ENCODE peak calls at places on chromosomes 2 and 18, in ten cellular contexts. Z, W, P, K, J, B, C, M, Q and T are unnamed samples.

GRCh38 chr2:177264209-177264538 is 353 bp downstream of the NFE2L2 start:
- DNase-seq in B (no peak), M (peak), W (peak), Q (no peak), C (peak), Z (no peak), K (peak), J (no peak), P (peak), T (no peak)

GRCh38 chr2:237660381-237660900 is 33.1 kb downstream of the LRRFIP1 start:
- DNase-seq in Q (no peak), W (no peak), B (no peak), Z (no peak), J (no peak), K (no peak), C (no peak), P (no peak), M (no peak), T (no peak)

GRCh38 chr2:37570773-37571570 is 100.5 kb downstream of the CDC42EP3 start:
- DNase-seq in M (peak), Q (no peak), C (peak), B (peak), P (peak), Z (no peak), K (no peak), J (no peak), W (peak), T (peak)

GRCh38 chr2:134550566-134551164 is 168.1 kb downstream of the TMEM163 start:
- DNase-seq in C (no peak), B (no peak), P (no peak), Z (no peak), M (no peak), Q (no peak), W (peak), J (no peak), K (no peak), T (no peak)

GRCh38 chr18:79167526-79168190 is 98.5 kb downstream of the ATP9B start:
- DNase-seq in P (no peak), B (no peak), M (no peak), Z (no peak), J (no peak), Q (no peak), W (no peak), C (no peak), K (no peak), T (no peak)

GRCh38 chr2:209788925-209789324 is 17.3 kb downstream of the UNC80 start:
- DNase-seq in B (no peak), Q (no peak), C (no peak), J (no peak), Z (no peak), W (no peak), K (no peak), M (no peak), P (no peak), T (no peak)

GRCh38 chr2:173239644-173240043 is 115.0 kb upstream of the CDCA7 start:
- DNase-seq in P (peak), J (no peak), K (no peak), M (no peak), B (peak), Q (no peak), W (no peak), Z (no peak), C (no peak), T (no peak)

GRCh38 chr2:204507636-204508035 is 37.6 kb upstream of the PARD3B start:
- DNase-seq in P (no peak), B (no peak), Z (no peak), C (no peak), Q (no peak), M (no peak), W (no peak), J (no peak), K (no peak), T (no peak)

GRCh38 chr2:21007129-21008013 is 36.5 kb downstream of the APOB start:
- DNase-seq in C (no peak), B (no peak), P (no peak), J (no peak), W (no peak), Q (no peak), K (no peak), Z (no peak), M (no peak), T (no peak)

GRCh38 chr2:165582409-165582808 is 112.9 kb downstream of the CSRNP3 start:
- DNase-seq in B (no peak), Z (no peak), K (no peak), C (no peak), J (no peak), M (peak), Q (no peak), W (no peak), P (no peak), T (no peak)

GRCh38 chr2:176001281-176001902 is 675 bp downstream of the LNPK start:
- DNase-seq in K (peak), W (peak), C (peak), Q (peak), P (peak), J (peak), B (peak), Z (peak), M (peak), T (peak)

GRCh38 chr2:133362061-133362476 is 206.2 kb downstream of the NCKAP5 start:
- DNase-seq in Q (no peak), B (no peak), P (peak), Z (no peak), J (peak), M (peak), C (peak), K (no peak), W (no peak), T (peak)

GRCh38 chr18:43161528-43161927 is 46.0 kb upstream of the RIT2 start:
- DNase-seq in Q (no peak), Z (no peak), K (no peak), W (no peak), C (no peak), P (peak), B (no peak), M (peak), J (no peak), T (no peak)

GRCh38 chr2:145383961-145384360 is 864.0 kb upstream of the ZEB2 start:
- DNase-seq in W (no peak), B (no peak), P (no peak), Q (no peak), J (no peak), Z (no peak), M (no peak), K (no peak), C (no peak), T (peak)

GRCh38 chr2:124652099-124652498 is 627.0 kb downstream of the CNTNAP5 start:
- DNase-seq in Q (no peak), K (no peak), W (no peak), C (no peak), J (no peak), P (no peak), M (no peak), Z (no peak), B (no peak), T (no peak)

GRCh38 chr2:86017901-86018896 is 87.5 kb downstream of the POLR1A start:
- DNase-seq in K (no peak), Q (no peak), J (peak), P (peak), B (no peak), W (no peak), Z (peak), M (no peak), C (no peak), T (no peak)

GRCh38 chr2:129400825-129401224 is 578.6 kb upstream of the RAB6C start:
- DNase-seq in C (no peak), J (no peak), Q (no peak), K (no peak), P (no peak), Z (no peak), M (no peak), B (no peak), W (peak), T (no peak)

GRCh38 chr18:9536354-9537152 is 61.2 kb downstream of the RALBP1 start:
- DNase-seq in J (peak), B (no peak), P (peak), C (no peak), Z (no peak), K (no peak), Q (no peak), W (no peak), M (no peak), T (peak)

GRCh38 chr2:51120754-51121280 is 88.9 kb upstream of the NRXN1 start:
- DNase-seq in J (no peak), P (peak), Z (no peak), K (no peak), C (no peak), B (no peak), W (no peak), M (no peak), Q (no peak), T (no peak)

GRCh38 chr2:169005080-169005598 is 26.0 kb downstream of the ABCB11 start:
- DNase-seq in Q (no peak), B (no peak), M (no peak), J (no peak), K (no peak), P (no peak), C (no peak), W (no peak), Z (no peak), T (no peak)

GRCh38 chr2:174138161-174138560 is 110.2 kb downstream of the OLA1 start:
- DNase-seq in J (no peak), P (no peak), M (peak), Q (peak), W (no peak), C (peak), K (no peak), Z (no peak), B (no peak), T (no peak)

GRCh38 chr2:191441761-191442160 is 196.6 kb downstream of the MYO1B start:
- DNase-seq in C (no peak), P (peak), W (peak), K (no peak), J (no peak), B (no peak), M (peak), Z (no peak), Q (no peak), T (peak)

GRCh38 chr18:25830787-25831186 is 259.6 kb downstream of the SS18 start:
- DNase-seq in B (no peak), M (peak), W (no peak), C (no peak), Z (no peak), Q (no peak), P (peak), J (no peak), K (no peak), T (peak)

DNA sequence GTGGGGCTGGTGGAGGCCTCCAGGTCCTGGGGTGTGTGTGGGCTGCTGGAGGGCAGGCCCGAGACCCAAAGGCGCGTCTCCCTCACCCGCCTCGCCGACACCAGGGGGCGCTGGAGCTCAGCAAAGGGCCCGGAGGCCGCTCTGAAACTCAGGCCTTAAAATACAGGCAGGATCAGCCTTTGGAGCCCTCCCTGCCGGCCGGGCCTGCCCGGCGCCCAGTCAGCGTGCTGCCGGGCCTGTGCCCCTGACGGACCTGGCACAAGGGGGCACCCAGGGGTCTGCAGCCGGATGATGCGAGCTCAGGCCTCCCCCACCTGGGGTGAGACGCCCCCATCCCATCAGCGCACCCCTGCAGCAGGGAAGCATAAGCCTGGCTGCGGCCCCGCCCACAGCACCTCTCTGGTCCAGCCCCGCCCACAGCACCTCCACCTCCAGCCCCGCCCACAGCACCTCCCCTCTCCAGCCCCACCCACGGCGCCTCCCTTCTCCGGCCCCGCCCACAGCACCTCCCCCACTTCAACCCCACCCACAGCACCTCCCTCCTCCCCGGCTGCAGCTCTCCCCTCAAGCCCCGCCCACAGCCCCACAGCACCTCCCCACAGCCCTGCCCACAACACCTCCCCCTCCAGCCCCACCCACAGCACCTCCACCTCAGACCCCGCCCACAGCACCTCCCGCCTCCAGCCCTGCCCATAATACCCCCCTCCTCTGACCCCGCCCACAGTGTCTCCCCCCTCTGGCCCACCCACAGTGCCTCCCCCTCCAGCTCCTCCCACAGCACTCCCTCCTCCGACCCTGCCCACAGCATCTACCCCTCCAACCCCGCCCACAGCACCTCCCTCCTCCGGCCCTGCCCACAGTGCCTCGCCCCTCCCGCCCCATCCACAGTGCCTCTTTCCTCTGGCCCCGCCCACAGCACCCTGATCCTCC is 92.8 kb upstream of the OTOS start:
- DNase-seq in Z (peak), J (peak), M (peak), B (peak), P (peak), C (peak), K (peak), W (peak), Q (peak), T (peak)
- TF ChIP-seq CTCF in Z (peak), J (peak), M (peak), B (peak), P (peak), C (peak), K (peak), W (peak), Q (peak), T (peak)

DNA sequence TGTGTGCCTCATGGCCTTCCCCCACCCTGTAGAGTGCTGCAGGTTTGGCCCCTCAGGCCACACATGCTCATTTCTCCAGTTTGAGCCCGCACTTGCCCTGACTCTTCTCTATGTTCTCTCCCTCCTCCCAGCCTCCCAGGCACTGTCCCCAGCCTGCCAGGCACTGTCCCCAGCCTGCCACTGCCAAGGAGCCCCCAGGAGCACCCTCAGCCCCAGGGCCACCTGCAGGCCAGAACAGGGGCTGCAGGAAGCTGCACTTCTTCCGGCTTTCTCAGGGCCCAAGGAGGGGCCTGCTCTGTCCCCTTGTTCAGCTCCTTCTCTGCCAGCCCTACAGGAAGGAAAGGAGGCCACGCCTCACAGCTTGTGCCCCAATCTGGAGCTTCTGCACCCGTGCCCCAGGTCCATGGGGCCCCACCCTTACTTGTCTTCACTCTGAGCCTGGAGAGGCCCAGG is 31.6 kb downstream of the CYP26B1 start:
- DNase-seq in P (no peak), Z (peak), M (no peak), W (peak), C (peak), B (no peak), J (no peak), K (no peak), Q (peak), T (no peak)
- TF ChIP-seq CTCF in P (peak), Z (no peak), M (peak), W (peak), C (peak), B (no peak), J (peak), K (no peak), Q (peak), T (peak)

DNA sequence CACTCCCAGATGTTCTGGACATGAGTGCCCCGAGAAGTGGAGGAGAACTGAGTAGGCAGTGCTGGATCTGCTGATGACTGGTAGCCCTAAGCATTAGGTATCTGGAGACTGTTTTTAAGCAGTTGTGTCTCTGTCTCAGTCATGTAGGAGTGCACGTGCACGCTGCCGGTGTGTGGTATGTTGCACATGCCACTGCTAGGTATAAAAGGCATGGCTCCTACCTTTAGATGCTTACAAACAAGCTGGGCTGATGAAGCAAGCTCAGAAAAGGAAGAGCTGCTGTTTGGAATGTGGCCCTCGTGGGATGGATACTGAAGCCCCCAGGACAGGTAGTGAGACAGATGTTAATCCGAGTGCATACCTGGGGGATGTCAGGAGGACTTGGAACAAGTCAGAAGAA is 49.1 kb downstream of the HK2 start:
- DNase-seq in M (no peak), K (no peak), W (no peak), P (no peak), J (no peak), Z (no peak), C (no peak), B (no peak), Q (no peak), T (no peak)
- TF ChIP-seq CTCF in M (no peak), K (no peak), W (no peak), P (no peak), J (no peak), Z (no peak), C (no peak), B (no peak), Q (no peak), T (no peak)

GRCh38 chr18:3367491-3368091 is 82.4 kb upstream of the TGIF1 start:
- DNase-seq in P (peak), W (no peak), Z (no peak), B (no peak), J (peak), C (no peak), K (no peak), M (peak), Q (no peak), T (no peak)
- TF ChIP-seq CTCF in P (no peak), W (no peak), Z (no peak), B (no peak), J (no peak), C (no peak), K (no peak), M (no peak), Q (no peak), T (no peak)

GRCh38 chr2:100818606-100819364 is 1.2 kb upstream of the NPAS2 start:
- DNase-seq in Z (peak), Q (peak), W (peak), J (peak), C (peak), M (peak), B (peak), P (peak), K (peak), T (peak)
- TF ChIP-seq CTCF in Z (no peak), Q (peak), W (peak), J (peak), C (peak), M (peak), B (no peak), P (peak), K (peak), T (peak)

GRCh38 chr2:68745006-68745405 is 10.4 kb downstream of the ARHGAP25 start:
- DNase-seq in J (no peak), C (no peak), K (no peak), B (no peak), Z (no peak), M (no peak), W (no peak), P (no peak), Q (no peak), T (no peak)
- TF ChIP-seq CTCF in J (no peak), C (no peak), K (no peak), B (no peak), Z (no peak), M (no peak), W (no peak), P (no peak), Q (no peak), T (no peak)

DNA sequence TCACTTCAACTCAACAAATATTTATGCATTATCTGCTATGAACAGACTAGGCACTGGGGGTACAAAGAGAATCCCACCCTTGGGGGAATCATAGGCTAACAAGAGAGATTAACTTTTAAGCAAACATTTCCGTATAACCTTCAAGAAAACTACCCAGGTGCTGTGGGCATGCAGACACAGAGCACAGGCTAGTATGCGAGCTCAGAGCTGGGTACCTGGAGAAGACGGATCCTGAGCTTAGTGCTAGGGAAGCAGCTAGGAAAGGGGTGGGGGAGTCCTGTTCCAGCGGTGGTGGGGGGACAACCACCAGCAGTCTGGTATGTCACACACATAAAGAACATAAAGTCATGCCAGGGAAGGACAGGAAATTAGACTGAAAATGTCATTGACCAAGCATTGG is 17.5 kb upstream of the DSG3 start:
- DNase-seq in W (no peak), M (no peak), K (no peak), Z (no peak), B (no peak), Q (no peak), C (no peak), J (no peak), P (no peak), T (no peak)
- TF ChIP-seq CTCF in W (no peak), M (no peak), K (no peak), Z (no peak), B (no peak), Q (no peak), C (no peak), J (no peak), P (no peak), T (no peak)

DNA sequence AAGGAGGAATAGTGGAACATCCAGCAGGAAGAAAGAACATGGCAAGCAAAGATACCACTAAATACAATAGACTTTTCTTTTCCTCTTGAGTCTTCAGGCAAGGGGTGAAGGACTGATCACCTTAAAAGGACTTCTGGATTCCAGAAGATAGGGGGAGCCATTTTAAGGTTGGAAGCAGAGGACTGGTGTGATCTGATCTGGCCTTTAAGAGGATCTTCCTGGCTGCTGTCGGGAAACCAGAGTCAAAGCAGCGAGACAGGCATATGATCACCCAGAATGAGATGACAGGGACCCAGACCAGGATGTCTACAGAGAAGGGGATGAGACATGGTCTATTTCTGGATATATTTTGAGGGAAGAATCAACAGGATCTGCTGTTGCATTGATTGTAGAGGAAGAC is 558.0 kb downstream of the STK39 start:
- DNase-seq in J (no peak), B (no peak), M (no peak), Q (peak), K (no peak), P (no peak), C (peak), Z (no peak), W (no peak), T (no peak)
- TF ChIP-seq CTCF in J (no peak), B (no peak), M (peak), Q (peak), K (peak), P (no peak), C (no peak), Z (no peak), W (peak), T (no peak)

DNA sequence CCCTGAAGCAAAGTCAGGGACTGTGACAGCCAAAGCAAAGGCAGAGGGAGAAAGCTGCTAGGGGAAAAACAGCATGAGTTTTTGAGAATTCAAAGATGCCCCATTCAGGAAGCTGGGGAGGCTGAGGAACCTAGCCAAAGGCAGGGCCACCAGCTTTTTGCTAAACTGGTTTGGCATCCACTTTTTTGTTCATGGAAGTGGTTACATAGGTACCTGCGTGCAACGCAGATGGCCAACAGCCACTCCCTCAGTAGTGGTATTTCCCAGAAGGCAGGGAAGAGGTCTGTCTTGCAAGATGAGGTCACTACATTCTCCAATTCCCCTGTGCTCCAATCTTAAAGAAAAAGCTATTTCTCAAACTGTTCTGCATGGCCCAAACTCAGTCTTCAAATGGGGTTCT is 33.1 kb downstream of the MYO5B start:
- DNase-seq in W (no peak), C (no peak), B (no peak), M (no peak), K (no peak), P (no peak), Z (no peak), Q (no peak), J (peak), T (no peak)
- TF ChIP-seq CTCF in W (no peak), C (no peak), B (no peak), M (no peak), K (no peak), P (no peak), Z (no peak), Q (no peak), J (no peak), T (no peak)

GRCh38 chr18:36809590-36810381 is 19.0 kb downstream of the TPGS2 start:
- DNase-seq in W (peak), P (peak), Z (no peak), C (peak), Q (peak), M (peak), K (peak), J (peak), B (peak), T (peak)
- TF ChIP-seq CTCF in W (peak), P (peak), Z (peak), C (peak), Q (peak), M (peak), K (peak), J (peak), B (peak), T (peak)